ENCODE peak calls at places on chromosomes 7 and 10, in five cellular contexts. One of them, this sample, is unnamed.
A peak's percentile ranks its signal among the peaks of the same experiment; 100 is the strongest.

GRCh38 chr7:23680417-23681405 is 712 bp downstream of the FAM221A start:
- DNase-seq in hepatocyte: peak; percentile 84
- DNase-seq in GM23248: peak; percentile 73
- DNase-seq in GM23338: peak; percentile 97
- DNase-seq in neural progenitor cell: peak; percentile 89
- DNase-seq in this sample: no peak

GRCh38 chr7:498678-499641 is 20.7 kb downstream of the PDGFA start:
- DNase-seq in hepatocyte: no peak
- DNase-seq in GM23248: no peak
- DNase-seq in GM23338: no peak
- DNase-seq in neural progenitor cell: no peak
- DNase-seq in this sample: no peak

GRCh38 chr7:101862280-101863220 is 45.1 kb downstream of the CUX1 start:
- DNase-seq in hepatocyte: no peak
- DNase-seq in GM23248: no peak
- DNase-seq in GM23338: peak; percentile 60
- DNase-seq in neural progenitor cell: peak; percentile 51
- DNase-seq in this sample: no peak

GRCh38 chr10:100998183-100998990 is 1.2 kb upstream of the LZTS2 start:
- DNase-seq in hepatocyte: peak; percentile 93
- DNase-seq in GM23248: peak; percentile 83
- DNase-seq in GM23338: peak; percentile 76
- DNase-seq in neural progenitor cell: peak; percentile 87
- DNase-seq in this sample: no peak

GRCh38 chr7:93622036-93622714 is 47.7 kb upstream of the CALCR start:
- DNase-seq in hepatocyte: peak; percentile 39
- DNase-seq in GM23248: peak; percentile 70
- DNase-seq in GM23338: peak; percentile 69
- DNase-seq in neural progenitor cell: peak; percentile 57
- DNase-seq in this sample: peak; percentile 38

GRCh38 chr7:36278069-36278766 is 111.4 kb upstream of the ANLN start:
- DNase-seq in hepatocyte: no peak
- DNase-seq in GM23248: no peak
- DNase-seq in GM23338: no peak
- DNase-seq in neural progenitor cell: no peak
- DNase-seq in this sample: no peak

GRCh38 chr7:1856161-1856965 is 186.3 kb downstream of the ELFN1 start:
- DNase-seq in hepatocyte: no peak
- DNase-seq in GM23248: no peak
- DNase-seq in GM23338: no peak
- DNase-seq in neural progenitor cell: peak; percentile 2
- DNase-seq in this sample: no peak

GRCh38 chr10:613217-613616 is 76.3 kb downstream of the DIP2C start:
- DNase-seq in hepatocyte: peak; percentile 35
- DNase-seq in GM23248: no peak
- DNase-seq in GM23338: peak; percentile 33
- DNase-seq in neural progenitor cell: no peak
- DNase-seq in this sample: peak; percentile 6

GRCh38 chr7:24378871-24379608 is 95.0 kb downstream of the NPY start:
- DNase-seq in hepatocyte: no peak
- DNase-seq in GM23248: peak; percentile 28
- DNase-seq in GM23338: no peak
- DNase-seq in neural progenitor cell: no peak
- DNase-seq in this sample: peak; percentile 41

GRCh38 chr7:47624660-47625059 is 42.7 kb upstream of the TNS3 start:
- DNase-seq in hepatocyte: no peak
- DNase-seq in GM23248: no peak
- DNase-seq in GM23338: no peak
- DNase-seq in neural progenitor cell: no peak
- DNase-seq in this sample: no peak

GRCh38 chr7:96991850-96992623 is 13.3 kb upstream of the DLX6 start:
- DNase-seq in hepatocyte: no peak
- DNase-seq in GM23248: no peak
- DNase-seq in GM23338: peak; percentile 60
- DNase-seq in neural progenitor cell: peak; percentile 33
- DNase-seq in this sample: no peak

GRCh38 chr7:42128703-42129102 is 108.3 kb downstream of the GLI3 start:
- DNase-seq in hepatocyte: no peak
- DNase-seq in GM23248: no peak
- DNase-seq in GM23338: peak; percentile 45
- DNase-seq in neural progenitor cell: peak; percentile 37
- DNase-seq in this sample: no peak

GRCh38 chr10:59708816-59709471 is 706 bp downstream of the SLC16A9 start:
- DNase-seq in hepatocyte: peak; percentile 43
- DNase-seq in GM23248: peak; percentile 1
- DNase-seq in GM23338: peak; percentile 68
- DNase-seq in neural progenitor cell: peak; percentile 61
- DNase-seq in this sample: no peak

GRCh38 chr10:132392811-132393694 is 3.9 kb upstream of the PWWP2B start:
- DNase-seq in hepatocyte: no peak
- DNase-seq in GM23248: peak; percentile 72
- DNase-seq in GM23338: no peak
- DNase-seq in neural progenitor cell: no peak
- DNase-seq in this sample: no peak

GRCh38 chr7:35518767-35519166 is 176.2 kb downstream of the HERPUD2 start:
- DNase-seq in hepatocyte: no peak
- DNase-seq in GM23248: no peak
- DNase-seq in GM23338: no peak
- DNase-seq in neural progenitor cell: no peak
- DNase-seq in this sample: no peak

GRCh38 chr10:71220689-71221540 is 8.5 kb downstream of the UNC5B start:
- DNase-seq in hepatocyte: no peak
- DNase-seq in GM23248: no peak
- DNase-seq in GM23338: no peak
- DNase-seq in neural progenitor cell: no peak
- DNase-seq in this sample: no peak

GRCh38 chr7:30613366-30614325 is 19.0 kb downstream of the GARS1 start:
- DNase-seq in hepatocyte: no peak
- DNase-seq in GM23248: peak; percentile 46
- DNase-seq in GM23338: no peak
- DNase-seq in neural progenitor cell: no peak
- DNase-seq in this sample: no peak

GRCh38 chr10:26840938-26841732 is 19.6 kb downstream of the ABI1 start:
- DNase-seq in hepatocyte: no peak
- DNase-seq in GM23248: no peak
- DNase-seq in GM23338: no peak
- DNase-seq in neural progenitor cell: no peak
- DNase-seq in this sample: no peak

GRCh38 chr10:32004161-32004591 is 52.0 kb downstream of the KIF5B start:
- DNase-seq in hepatocyte: peak; percentile 17
- DNase-seq in GM23248: peak; percentile 20
- DNase-seq in GM23338: peak; percentile 51
- DNase-seq in neural progenitor cell: no peak
- DNase-seq in this sample: no peak

GRCh38 chr10:87590705-87591588 is 68.7 kb upstream of the PAPSS2 start:
- DNase-seq in hepatocyte: no peak
- DNase-seq in GM23248: no peak
- DNase-seq in GM23338: no peak
- DNase-seq in neural progenitor cell: no peak
- DNase-seq in this sample: no peak

GRCh38 chr7:34160261-34160752 is 255.0 kb downstream of the BMPER start:
- DNase-seq in hepatocyte: no peak
- DNase-seq in GM23248: peak; percentile 97
- DNase-seq in GM23338: no peak
- DNase-seq in neural progenitor cell: no peak
- DNase-seq in this sample: no peak

GRCh38 chr7:142104550-142105527 is 6.7 kb upstream of the MGAM2 start:
- DNase-seq in hepatocyte: peak; percentile 45
- DNase-seq in GM23248: peak; percentile 45
- DNase-seq in GM23338: no peak
- DNase-seq in neural progenitor cell: no peak
- DNase-seq in this sample: peak; percentile 27

GRCh38 chr7:142097571-142097970 is 13.9 kb upstream of the MGAM2 start:
- DNase-seq in hepatocyte: no peak
- DNase-seq in GM23248: no peak
- DNase-seq in GM23338: no peak
- DNase-seq in neural progenitor cell: no peak
- DNase-seq in this sample: no peak

GRCh38 chr7:142094861-142095260 is 16.7 kb upstream of the MGAM2 start:
- DNase-seq in hepatocyte: no peak
- DNase-seq in GM23248: peak; percentile 46
- DNase-seq in GM23338: no peak
- DNase-seq in neural progenitor cell: no peak
- DNase-seq in this sample: no peak

GRCh38 chr7:142098004-142098403 is 13.5 kb upstream of the MGAM2 start:
- DNase-seq in hepatocyte: no peak
- DNase-seq in GM23248: no peak
- DNase-seq in GM23338: no peak
- DNase-seq in neural progenitor cell: no peak
- DNase-seq in this sample: no peak

GRCh38 chr7:142100634-142101033 is 10.9 kb upstream of the MGAM2 start:
- DNase-seq in hepatocyte: no peak
- DNase-seq in GM23248: no peak
- DNase-seq in GM23338: no peak
- DNase-seq in neural progenitor cell: no peak
- DNase-seq in this sample: no peak
- TF ChIP-seq EZH2phosphoT487 in hepatocyte: no peak
- TF ChIP-seq EZH2phosphoT487 in GM23248: no peak
- TF ChIP-seq EZH2phosphoT487 in GM23338: no peak
- TF ChIP-seq EZH2phosphoT487 in neural progenitor cell: no peak
- TF ChIP-seq EZH2phosphoT487 in this sample: no peak

GRCh38 chr10:128539784-128540759 is 413.8 kb upstream of the MKI67 start:
- DNase-seq in hepatocyte: peak; percentile 31
- DNase-seq in GM23248: no peak
- DNase-seq in GM23338: peak; percentile 35
- DNase-seq in neural progenitor cell: peak; percentile 47
- DNase-seq in this sample: no peak

GRCh38 chr10:128542659-128543058 is 416.4 kb upstream of the MKI67 start:
- DNase-seq in hepatocyte: no peak
- DNase-seq in GM23248: no peak
- DNase-seq in GM23338: no peak
- DNase-seq in neural progenitor cell: no peak
- DNase-seq in this sample: no peak

GRCh38 chr10:128537888-128538287 is 411.7 kb upstream of the MKI67 start:
- DNase-seq in hepatocyte: no peak
- DNase-seq in GM23248: no peak
- DNase-seq in GM23338: no peak
- DNase-seq in neural progenitor cell: no peak
- DNase-seq in this sample: no peak

GRCh38 chr10:128543186-128543585 is 417.0 kb upstream of the MKI67 start:
- DNase-seq in hepatocyte: no peak
- DNase-seq in GM23248: no peak
- DNase-seq in GM23338: no peak
- DNase-seq in neural progenitor cell: no peak
- DNase-seq in this sample: no peak

GRCh38 chr10:128540806-128541739 is 414.9 kb upstream of the MKI67 start:
- DNase-seq in hepatocyte: peak; percentile 61
- DNase-seq in GM23248: no peak
- DNase-seq in GM23338: peak; percentile 83
- DNase-seq in neural progenitor cell: peak; percentile 63
- DNase-seq in this sample: no peak
- TF ChIP-seq EZH2phosphoT487 in hepatocyte: no peak
- TF ChIP-seq EZH2phosphoT487 in GM23248: no peak
- TF ChIP-seq EZH2phosphoT487 in GM23338: no peak
- TF ChIP-seq EZH2phosphoT487 in neural progenitor cell: no peak
- TF ChIP-seq EZH2phosphoT487 in this sample: no peak

GRCh38 chr10:35421553-35422178 is 85.4 kb downstream of the CCNY start:
- DNase-seq in hepatocyte: peak; percentile 56
- DNase-seq in GM23248: peak; percentile 94
- DNase-seq in GM23338: no peak
- DNase-seq in neural progenitor cell: no peak
- DNase-seq in this sample: peak; percentile 35

GRCh38 chr10:35424680-35425285 is 88.5 kb downstream of the CCNY start:
- DNase-seq in hepatocyte: no peak
- DNase-seq in GM23248: no peak
- DNase-seq in GM23338: no peak
- DNase-seq in neural progenitor cell: no peak
- DNase-seq in this sample: no peak

GRCh38 chr10:35425596-35425995 is 89.3 kb downstream of the CCNY start:
- DNase-seq in hepatocyte: no peak
- DNase-seq in GM23248: peak; percentile 28
- DNase-seq in GM23338: no peak
- DNase-seq in neural progenitor cell: no peak
- DNase-seq in this sample: no peak

GRCh38 chr10:35422236-35422635 is 85.9 kb downstream of the CCNY start:
- DNase-seq in hepatocyte: no peak
- DNase-seq in GM23248: peak; percentile 37
- DNase-seq in GM23338: no peak
- DNase-seq in neural progenitor cell: peak; percentile 54
- DNase-seq in this sample: no peak

DNA sequence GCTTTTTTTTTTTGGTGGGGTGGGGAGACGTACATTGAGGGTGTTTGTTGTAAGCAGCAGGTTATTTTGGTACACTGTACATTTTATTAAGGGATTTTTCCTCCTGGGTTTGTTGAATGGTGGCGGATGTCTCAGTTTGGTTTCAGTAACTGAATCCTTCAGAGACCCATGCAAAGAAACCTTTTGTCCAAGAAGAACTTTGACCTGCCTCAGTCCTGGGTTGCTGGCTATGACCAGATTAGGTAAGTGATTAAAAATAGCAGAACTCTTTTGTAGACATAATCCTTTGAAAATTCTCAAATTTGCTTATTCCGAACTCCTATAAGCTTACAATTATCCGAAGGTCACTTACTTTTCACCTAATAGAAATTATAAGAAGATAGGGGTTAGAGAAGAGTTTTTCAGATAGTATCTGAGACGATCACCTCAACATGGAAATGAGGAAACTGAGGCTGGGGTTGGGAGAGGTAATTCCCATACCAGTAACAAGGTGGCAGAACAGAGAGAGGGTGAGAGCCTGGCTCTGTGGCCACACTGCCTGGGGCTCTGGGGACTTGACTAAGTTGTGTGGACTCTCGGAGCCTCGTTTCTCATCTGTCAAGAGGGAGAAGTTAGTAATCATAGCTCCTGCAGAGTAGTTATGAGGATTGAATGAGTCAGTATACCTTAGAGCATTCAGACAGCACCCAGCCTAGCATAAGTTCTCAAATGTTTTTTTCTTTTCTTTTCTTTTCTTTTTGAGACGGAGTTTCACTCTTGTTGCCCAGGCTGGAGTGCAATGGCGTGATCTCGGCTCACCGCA is 87.4 kb downstream of the CCNY start:
- DNase-seq in hepatocyte: no peak
- DNase-seq in GM23248: peak; percentile 91
- DNase-seq in GM23338: no peak
- DNase-seq in neural progenitor cell: no peak
- DNase-seq in this sample: no peak
- TF ChIP-seq EZH2phosphoT487 in hepatocyte: no peak
- TF ChIP-seq EZH2phosphoT487 in GM23248: no peak
- TF ChIP-seq EZH2phosphoT487 in GM23338: no peak
- TF ChIP-seq EZH2phosphoT487 in neural progenitor cell: no peak
- TF ChIP-seq EZH2phosphoT487 in this sample: no peak

DNA sequence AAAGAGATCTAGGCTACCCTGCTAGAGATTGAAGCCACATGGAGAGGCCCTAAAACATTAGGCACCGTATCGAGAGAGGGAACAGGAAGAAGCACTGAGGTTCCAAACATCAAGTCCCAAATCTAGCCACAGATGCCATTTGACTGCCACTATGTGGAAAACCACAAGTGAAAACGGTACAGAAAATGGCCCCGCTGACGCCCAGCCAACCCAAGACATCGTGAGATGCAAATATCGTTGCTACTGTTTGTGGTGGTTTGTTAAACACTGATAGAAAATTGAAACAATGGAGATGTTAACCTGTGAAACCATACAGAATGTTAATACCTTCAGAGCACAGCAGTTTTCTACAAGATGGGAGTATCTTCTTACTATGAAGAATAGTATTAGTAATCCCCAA is 152.4 kb upstream of the LRRTM3 start:
- DNase-seq in hepatocyte: no peak
- DNase-seq in GM23248: no peak
- DNase-seq in GM23338: no peak
- DNase-seq in neural progenitor cell: no peak
- DNase-seq in this sample: no peak
- TF ChIP-seq EZH2phosphoT487 in hepatocyte: no peak
- TF ChIP-seq EZH2phosphoT487 in GM23248: no peak
- TF ChIP-seq EZH2phosphoT487 in GM23338: no peak
- TF ChIP-seq EZH2phosphoT487 in neural progenitor cell: no peak
- TF ChIP-seq EZH2phosphoT487 in this sample: no peak

GRCh38 chr10:48653347-48653746 is 31.3 kb upstream of the WDFY4 start:
- DNase-seq in hepatocyte: no peak
- DNase-seq in GM23248: no peak
- DNase-seq in GM23338: no peak
- DNase-seq in neural progenitor cell: no peak
- DNase-seq in this sample: no peak
- TF ChIP-seq EZH2phosphoT487 in hepatocyte: no peak
- TF ChIP-seq EZH2phosphoT487 in GM23248: no peak
- TF ChIP-seq EZH2phosphoT487 in GM23338: no peak
- TF ChIP-seq EZH2phosphoT487 in neural progenitor cell: no peak
- TF ChIP-seq EZH2phosphoT487 in this sample: no peak

This sample was measured in HCT116.